ENCODE peak calls at places on chromosomes 5 and 9, in nine cellular contexts. One of them, this sample, is unnamed.

GRCh38 chr9:68802525-68803015 is 97.5 kb downstream of the PIP5K1B start:
- DNase-seq in bronchial epithelial cell: no peak
- DNase-seq in fibroblast of mammary gland: no peak
- DNase-seq in hippocampal formation: no peak
- DNase-seq in IMR-90: no peak
- DNase-seq in GM04503: no peak
- DNase-seq in effector memory CD8-positive, alpha-beta T cell: no peak
- DNase-seq in OCI-M1: no peak
- DNase-seq in activated CD4-positive, alpha-beta T cell treated with anti-CD3 and anti-CD28 coated beads for 4 hours: no peak
- DNase-seq in this sample: no peak

GRCh38 chr9:111900081-111900805 is 3.6 kb downstream of the UGCG start:
- DNase-seq in bronchial epithelial cell: no peak
- DNase-seq in fibroblast of mammary gland: no peak
- DNase-seq in hippocampal formation: no peak
- DNase-seq in IMR-90: no peak
- DNase-seq in GM04503: no peak
- DNase-seq in effector memory CD8-positive, alpha-beta T cell: no peak
- DNase-seq in OCI-M1: no peak
- DNase-seq in activated CD4-positive, alpha-beta T cell treated with anti-CD3 and anti-CD28 coated beads for 4 hours: no peak
- DNase-seq in this sample: no peak

GRCh38 chr5:101390317-101390908 is 487.3 kb upstream of the ST8SIA4 start:
- DNase-seq in bronchial epithelial cell: peak
- DNase-seq in fibroblast of mammary gland: peak
- DNase-seq in hippocampal formation: no peak
- DNase-seq in IMR-90: peak
- DNase-seq in GM04503: peak
- DNase-seq in effector memory CD8-positive, alpha-beta T cell: no peak
- DNase-seq in OCI-M1: peak
- DNase-seq in activated CD4-positive, alpha-beta T cell treated with anti-CD3 and anti-CD28 coated beads for 4 hours: peak
- DNase-seq in this sample: peak

GRCh38 chr9:127451681-127452480 is 571 bp downstream of the LRSAM1 start:
- DNase-seq in bronchial epithelial cell: peak
- DNase-seq in fibroblast of mammary gland: peak
- DNase-seq in hippocampal formation: no peak
- DNase-seq in IMR-90: peak
- DNase-seq in GM04503: no peak
- DNase-seq in effector memory CD8-positive, alpha-beta T cell: peak
- DNase-seq in OCI-M1: peak
- DNase-seq in activated CD4-positive, alpha-beta T cell treated with anti-CD3 and anti-CD28 coated beads for 4 hours: peak
- DNase-seq in this sample: peak

GRCh38 chr5:169581580-169582227 is 1.9 kb upstream of the SPDL1 start:
- DNase-seq in bronchial epithelial cell: peak
- DNase-seq in fibroblast of mammary gland: peak
- DNase-seq in hippocampal formation: no peak
- DNase-seq in IMR-90: peak
- DNase-seq in GM04503: no peak
- DNase-seq in effector memory CD8-positive, alpha-beta T cell: peak
- DNase-seq in OCI-M1: peak
- DNase-seq in activated CD4-positive, alpha-beta T cell treated with anti-CD3 and anti-CD28 coated beads for 4 hours: peak
- DNase-seq in this sample: no peak

GRCh38 chr9:73050062-73050814 is 97.4 kb upstream of the ALDH1A1 start:
- DNase-seq in bronchial epithelial cell: no peak
- DNase-seq in fibroblast of mammary gland: peak
- DNase-seq in hippocampal formation: no peak
- DNase-seq in IMR-90: peak
- DNase-seq in GM04503: peak
- DNase-seq in effector memory CD8-positive, alpha-beta T cell: no peak
- DNase-seq in OCI-M1: no peak
- DNase-seq in activated CD4-positive, alpha-beta T cell treated with anti-CD3 and anti-CD28 coated beads for 4 hours: no peak
- DNase-seq in this sample: no peak

GRCh38 chr5:82018462-82018861 is 46.6 kb downstream of the ATG10 start:
- DNase-seq in bronchial epithelial cell: no peak
- DNase-seq in fibroblast of mammary gland: no peak
- DNase-seq in hippocampal formation: no peak
- DNase-seq in IMR-90: peak
- DNase-seq in GM04503: no peak
- DNase-seq in effector memory CD8-positive, alpha-beta T cell: no peak
- DNase-seq in OCI-M1: peak
- DNase-seq in activated CD4-positive, alpha-beta T cell treated with anti-CD3 and anti-CD28 coated beads for 4 hours: no peak
- DNase-seq in this sample: no peak

GRCh38 chr5:170307575-170308465 is 10.2 kb upstream of the LCP2 start:
- DNase-seq in bronchial epithelial cell: peak
- DNase-seq in fibroblast of mammary gland: peak
- DNase-seq in hippocampal formation: no peak
- DNase-seq in IMR-90: peak
- DNase-seq in GM04503: no peak
- DNase-seq in effector memory CD8-positive, alpha-beta T cell: no peak
- DNase-seq in OCI-M1: no peak
- DNase-seq in activated CD4-positive, alpha-beta T cell treated with anti-CD3 and anti-CD28 coated beads for 4 hours: no peak
- DNase-seq in this sample: peak

GRCh38 chr5:67215592-67216471 is 19.2 kb upstream of the CD180 start:
- DNase-seq in bronchial epithelial cell: peak
- DNase-seq in fibroblast of mammary gland: peak
- DNase-seq in hippocampal formation: peak
- DNase-seq in IMR-90: peak
- DNase-seq in GM04503: no peak
- DNase-seq in effector memory CD8-positive, alpha-beta T cell: peak
- DNase-seq in OCI-M1: peak
- DNase-seq in activated CD4-positive, alpha-beta T cell treated with anti-CD3 and anti-CD28 coated beads for 4 hours: peak
- DNase-seq in this sample: no peak

GRCh38 chr5:139566611-139567010 is 5.5 kb downstream of the UBE2D2 start:
- DNase-seq in bronchial epithelial cell: no peak
- DNase-seq in fibroblast of mammary gland: peak
- DNase-seq in hippocampal formation: no peak
- DNase-seq in IMR-90: no peak
- DNase-seq in GM04503: no peak
- DNase-seq in effector memory CD8-positive, alpha-beta T cell: no peak
- DNase-seq in OCI-M1: no peak
- DNase-seq in activated CD4-positive, alpha-beta T cell treated with anti-CD3 and anti-CD28 coated beads for 4 hours: no peak
- DNase-seq in this sample: no peak